ENCODE peak calls at places on chromosome 16, in nine cellular contexts. B, L, D, V, Y, X, U, K and N are unnamed samples. For H3K4me1, the result is how much of the 10 kb centered on the place peaks cover.

GRCh38 chr16:79288046-79288445 is 312.5 kb downstream of the MAF start:
- DNase-seq in B (no peak), L (no peak), D (no peak), V (no peak), Y (no peak), X (no peak), U (no peak), K (no peak), N (no peak)

GRCh38 chr16:56689171-56689570 is 6.9 kb downstream of the MT1X start:
- DNase-seq in B (no peak), L (no peak), D (no peak), V (no peak), Y (no peak), X (peak), U (no peak), K (no peak), N (no peak)

GRCh38 chr16:53509906-53510703 is 7.1 kb upstream of the AKTIP start:
- DNase-seq in B (peak), L (peak), D (peak), V (peak), Y (peak), X (peak), U (peak), K (peak), N (peak)

GRCh38 chr16:53052519-53053501 is at the start of gene CHD9NB:
- DNase-seq in B (no peak), L (peak), D (peak), V (no peak), Y (peak), X (peak), U (no peak), K (no peak), N (no peak)

GRCh38 chr16:81238296-81239011 is at the start of gene BCO1:
- DNase-seq in B (peak), L (no peak), D (no peak), V (peak), Y (peak), X (peak), U (no peak), K (no peak), N (no peak)

GRCh38 chr16:31404353-31405064 is 11.4 kb downstream of the ITGAD start:
- DNase-seq in B (no peak), L (no peak), D (no peak), V (no peak), Y (no peak), X (peak), U (no peak), K (no peak), N (no peak)

GRCh38 chr16:2609827-2610470 is 72.1 kb downstream of the PDPK1 start:
- DNase-seq in B (no peak), L (no peak), D (peak), V (no peak), Y (no peak), X (no peak), U (no peak), K (no peak), N (no peak)

GRCh38 chr16:81166417-81167300 is 70.5 kb upstream of the GCSH start:
- DNase-seq in B (no peak), L (no peak), D (no peak), V (no peak), Y (no peak), X (no peak), U (no peak), K (no peak), N (no peak)

GRCh38 chr16:48575471-48576050 is 34.4 kb downstream of the N4BP1 start:
- DNase-seq in B (no peak), L (no peak), D (no peak), V (no peak), Y (no peak), X (no peak), U (no peak), K (no peak), N (no peak)

GRCh38 chr16:86220552-86220951 is 289.8 kb upstream of the FOXF1 start:
- DNase-seq in B (no peak), L (no peak), D (no peak), V (no peak), Y (no peak), X (no peak), U (no peak), K (no peak), N (no peak)

GRCh38 chr16:55668337-55669281 is 12.8 kb downstream of the SLC6A2 start:
- DNase-seq in B (peak), L (peak), D (no peak), V (no peak), Y (peak), X (peak), U (peak), K (no peak), N (no peak)

GRCh38 chr16:50771366-50771765 is 29.5 kb downstream of the CYLD start:
- DNase-seq in B (no peak), L (no peak), D (no peak), V (no peak), Y (no peak), X (no peak), U (no peak), K (no peak), N (no peak)

GRCh38 chr16:30430428-30430970 is 669 bp upstream of the DCTPP1 start:
- DNase-seq in B (no peak), L (no peak), D (peak), V (no peak), Y (no peak), X (no peak), U (peak), K (no peak), N (no peak)

GRCh38 chr16:89924298-89924924 is 1.3 kb downstream of the TUBB3 start:
- DNase-seq in B (peak), L (no peak), D (no peak), V (no peak), Y (peak), X (no peak), U (no peak), K (no peak), N (peak)

GRCh38 chr16:73228649-73229048 is 180.7 kb upstream of the ZFHX3 start:
- DNase-seq in B (no peak), L (no peak), D (no peak), V (no peak), Y (no peak), X (no peak), U (no peak), K (no peak), N (no peak)

GRCh38 chr16:83946781-83947566 is 6.1 kb upstream of the OSGIN1 start:
- DNase-seq in B (no peak), L (no peak), D (no peak), V (no peak), Y (no peak), X (no peak), U (no peak), K (no peak), N (no peak)
- H3K4me1 ChIP-seq in B (under half), L (under half), D (under half), V (under half), Y (under half), X (under half), U (under half), K (under half), N (under half)

GRCh38 chr16:17940584-17940983 is 396.0 kb downstream of the NPIPA8 start:
- DNase-seq in B (no peak), L (no peak), D (no peak), V (no peak), Y (no peak), X (no peak), U (no peak), K (no peak), N (no peak)
- TF ChIP-seq CTCF in B (no peak), L (no peak), D (no peak), V (no peak), Y (no peak), X (no peak), U (no peak), K (no peak), N (no peak)

GRCh38 chr16:88767546-88767945 is 17.5 kb downstream of the PIEZO1 start:
- DNase-seq in B (no peak), L (no peak), D (no peak), V (no peak), Y (no peak), X (no peak), U (no peak), K (no peak), N (no peak)

GRCh38 chr16:88771294-88771772 is 13.7 kb downstream of the PIEZO1 start:
- DNase-seq in B (no peak), L (no peak), D (no peak), V (no peak), Y (no peak), X (no peak), U (no peak), K (no peak), N (no peak)

GRCh38 chr16:88768041-88768876 is 16.8 kb downstream of the PIEZO1 start:
- DNase-seq in B (no peak), L (no peak), D (peak), V (peak), Y (no peak), X (no peak), U (peak), K (no peak), N (no peak)

GRCh38 chr16:88770459-88771293 is 14.3 kb downstream of the PIEZO1 start:
- DNase-seq in B (peak), L (peak), D (peak), V (peak), Y (peak), X (peak), U (peak), K (no peak), N (peak)

GRCh38 chr16:88769617-88770458 is 15.2 kb downstream of the PIEZO1 start:
- DNase-seq in B (peak), L (no peak), D (no peak), V (no peak), Y (peak), X (peak), U (no peak), K (no peak), N (no peak)
- H3K4me1 ChIP-seq in B (under half), L (under half), D (under half), V (under half), Y (under half), X (half or more), U (under half), K (half or more), N (under half)

DNA sequence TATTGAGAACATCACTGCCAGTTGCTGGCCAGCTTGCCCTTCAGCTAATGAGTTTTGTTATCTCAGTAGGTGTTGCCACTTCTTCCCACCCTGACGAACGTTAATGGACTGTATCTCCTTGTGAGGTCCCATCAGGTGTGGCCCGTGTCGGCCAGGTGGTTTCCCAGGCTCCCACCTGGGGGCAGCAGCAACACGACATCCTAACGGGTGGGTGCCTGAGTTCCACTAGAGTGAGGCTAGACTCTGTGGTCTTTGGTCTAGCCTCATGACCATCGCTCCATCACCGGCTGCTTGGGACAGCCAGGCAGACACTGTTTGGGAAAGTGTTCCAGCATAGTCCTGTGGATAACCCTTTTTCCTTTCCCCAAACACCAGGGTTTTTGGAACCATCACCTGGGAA is 45.6 kb upstream of the LCMT1 start:
- DNase-seq in B (peak), L (no peak), D (no peak), V (no peak), Y (peak), X (no peak), U (no peak), K (no peak), N (no peak)
- TF ChIP-seq CTCF in B (peak), L (no peak), D (no peak), V (no peak), Y (peak), X (no peak), U (no peak), K (no peak), N (no peak)

GRCh38 chr16:28497386-28497785 is 2.9 kb downstream of the APOBR start:
- DNase-seq in B (no peak), L (no peak), D (no peak), V (no peak), Y (no peak), X (no peak), U (no peak), K (no peak), N (no peak)

GRCh38 chr16:28496844-28497243 is 2.4 kb downstream of the APOBR start:
- DNase-seq in B (no peak), L (no peak), D (no peak), V (no peak), Y (no peak), X (no peak), U (no peak), K (no peak), N (no peak)

GRCh38 chr16:28495098-28495793 is 803 bp downstream of the APOBR start:
- DNase-seq in B (no peak), L (no peak), D (no peak), V (no peak), Y (no peak), X (no peak), U (no peak), K (no peak), N (no peak)

GRCh38 chr16:28494141-28494851 is at the start of gene APOBR:
- DNase-seq in B (no peak), L (no peak), D (peak), V (no peak), Y (no peak), X (no peak), U (peak), K (no peak), N (peak)

DNA sequence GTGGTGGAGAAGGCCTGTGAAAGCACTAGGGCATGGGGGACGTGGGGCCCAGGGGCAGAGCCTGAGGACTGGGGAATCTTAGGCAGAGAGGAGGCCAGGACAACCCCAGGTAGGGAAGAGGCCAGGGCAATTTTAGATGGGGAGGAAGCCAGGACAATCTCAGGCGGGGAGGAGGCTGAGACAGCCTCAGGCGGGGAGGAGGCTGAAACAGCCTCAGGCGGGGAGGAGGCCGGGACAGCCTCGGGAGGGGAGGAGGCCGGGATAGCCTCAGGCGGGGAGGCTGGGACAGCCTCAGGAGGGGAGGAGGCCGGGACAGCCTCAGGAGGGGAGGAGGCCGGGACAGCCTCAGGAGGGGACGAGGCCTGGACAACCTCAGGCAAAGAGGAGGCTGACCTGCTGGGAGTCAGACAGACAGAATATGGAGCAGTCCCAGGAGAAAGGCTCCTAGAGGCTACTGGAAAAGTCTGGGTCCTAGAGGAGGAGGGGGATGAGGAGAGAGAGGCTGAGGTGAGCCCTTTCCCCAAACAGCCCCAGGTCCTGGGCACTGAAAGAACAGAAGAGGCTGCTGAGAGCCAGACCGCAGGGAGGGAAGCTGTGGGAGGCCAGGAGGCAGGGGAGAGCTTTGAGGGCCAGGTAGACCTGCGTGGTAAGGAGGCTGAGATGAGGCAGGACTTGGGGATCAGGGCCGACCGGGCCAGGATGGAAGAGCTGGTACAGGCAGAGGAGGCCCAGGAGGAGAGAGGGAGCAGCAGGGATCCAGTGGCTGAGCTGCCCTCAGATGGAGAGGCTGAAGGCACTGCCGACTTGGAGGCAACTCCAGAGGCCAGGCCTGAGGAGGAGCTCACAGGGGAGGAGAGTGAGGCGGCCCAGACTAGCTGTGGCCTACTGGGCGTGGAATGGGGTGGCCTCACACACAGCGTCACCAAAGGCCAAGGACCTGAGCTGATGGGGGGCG is 1.6 kb downstream of the APOBR start:
- DNase-seq in B (no peak), L (no peak), D (no peak), V (no peak), Y (no peak), X (no peak), U (no peak), K (no peak), N (no peak)
- H3K4me1 ChIP-seq in B (under half), L (under half), D (under half), V (under half), Y (under half), X (under half), U (under half), K (under half), N (under half)

GRCh38 chr16:22814330-22815105 is 556 bp downstream of the HS3ST2 start:
- DNase-seq in B (peak), L (no peak), D (peak), V (no peak), Y (peak), X (no peak), U (no peak), K (no peak), N (no peak)
- TF ChIP-seq CTCF in B (no peak), L (no peak), D (no peak), V (no peak), Y (no peak), X (no peak), U (no peak), K (no peak), N (no peak)

DNA sequence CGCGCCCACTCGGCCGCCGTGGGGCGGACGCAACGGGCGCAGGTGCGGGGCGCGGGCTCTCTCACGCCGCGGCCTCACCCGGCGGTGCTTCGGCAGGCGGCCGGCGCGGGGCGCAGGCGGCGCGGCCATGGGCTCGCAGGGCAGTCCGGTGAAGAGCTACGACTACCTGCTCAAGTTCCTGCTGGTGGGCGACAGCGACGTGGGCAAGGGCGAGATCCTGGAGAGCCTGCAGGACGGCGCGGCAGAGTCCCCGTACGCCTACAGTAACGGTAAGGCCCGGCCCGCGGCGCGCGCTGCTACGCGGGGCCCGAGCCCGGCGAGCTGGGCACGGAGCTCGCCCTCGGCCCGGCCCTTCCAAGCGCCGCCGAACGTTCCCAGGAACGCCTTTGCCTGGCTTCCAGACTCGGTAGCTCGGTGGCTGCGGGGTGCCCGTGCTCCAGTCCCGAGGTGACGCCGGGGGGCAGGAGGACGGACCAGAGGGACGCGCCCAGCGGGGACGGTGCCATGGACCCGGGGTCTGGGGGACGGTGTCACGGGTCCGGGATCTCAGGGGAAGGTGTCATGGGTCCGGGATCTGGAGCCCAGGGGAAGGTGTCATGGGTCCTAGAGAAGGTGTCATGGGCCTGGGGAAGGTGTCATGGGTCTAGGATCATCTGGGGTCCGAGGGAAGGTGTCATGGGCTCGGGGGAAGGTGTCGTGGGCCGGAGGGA is 454 bp downstream of the RAB40C start:
- DNase-seq in B (no peak), L (no peak), D (peak), V (no peak), Y (peak), X (peak), U (peak), K (no peak), N (no peak)
- H3K4me1 ChIP-seq in B (under half), L (half or more), D (under half), V (under half), Y (under half), X (under half), U (half or more), K (half or more), N (under half)

GRCh38 chr16:35492225-35492624 is 2032.8 kb downstream of the TP53TG3F start:
- DNase-seq in B (no peak), L (no peak), D (peak), V (no peak), Y (no peak), X (peak), U (no peak), K (no peak), N (no peak)
- TF ChIP-seq CTCF in B (no peak), L (no peak), D (no peak), V (no peak), Y (no peak), X (peak), U (no peak), K (no peak), N (no peak)